ENCODE peak calls at places on chromosomes 11 and 22, in ten cellular contexts. O is endothelial cell of umbilical vein, Q is sigmoid colon, I is transverse colon, A is spleen, X is prostate gland, K is HCT116, Z is SK-N-SH, W is H1, U is breast epithelium. V is an unnamed sample.

GRCh38 chr22:49955581-49956417 is 4.8 kb upstream of the PIM3 start:
- DNase-seq in A (peak; percentile 75), O (no peak), X (no peak), W (no peak), U (no peak), I (peak; percentile 6), Q (peak; percentile 53), K (no peak), Z (no peak), V (no peak)

GRCh38 chr22:36467042-36467810 is 14.2 kb downstream of the TXN2 start:
- DNase-seq in Z (no peak), K (peak; percentile 46), U (no peak), I (no peak), O (no peak), W (no peak), Q (peak; percentile 89), X (no peak), A (no peak), V (no peak)

GRCh38 chr11:57324154-57324885 is 432 bp downstream of the TNKS1BP1 start:
- DNase-seq in O (peak; percentile 51), W (peak; percentile 83), K (no peak), X (peak; percentile 40), I (peak; percentile 49), A (peak; percentile 89), U (no peak), Q (peak; percentile 80), Z (peak; percentile 94), V (no peak)

GRCh38 chr11:35781342-35782171 is 119.0 kb downstream of the TRIM44 start:
- DNase-seq in Q (no peak), W (no peak), K (no peak), U (no peak), O (no peak), Z (no peak), X (no peak), I (no peak), A (no peak), V (no peak)

GRCh38 chr11:2526808-2527381 is 82.1 kb downstream of the KCNQ1 start:
- DNase-seq in O (no peak), Z (no peak), Q (peak; percentile 78), X (no peak), U (no peak), I (peak; percentile 87), A (peak; percentile 92), W (peak; percentile 60), K (no peak), V (no peak)

GRCh38 chr11:4211991-4212390 is 117.4 kb downstream of the RRM1 start:
- DNase-seq in A (no peak), Z (peak; percentile 38), W (peak; percentile 62), X (no peak), K (no peak), U (no peak), O (no peak), I (no peak), Q (no peak), V (no peak)

GRCh38 chr22:17783317-17783716 is 9.0 kb upstream of the BID start:
- DNase-seq in I (no peak), U (no peak), O (no peak), Q (no peak), A (no peak), K (no peak), W (no peak), X (no peak), Z (no peak), V (no peak)

GRCh38 chr22:23781065-23781464 is 5.7 kb upstream of the SMARCB1 start:
- DNase-seq in X (no peak), I (no peak), O (no peak), U (no peak), A (no peak), W (no peak), Q (no peak), K (no peak), Z (peak; percentile 43), V (no peak)

GRCh38 chr11:35632301-35632700 is 14.0 kb downstream of the FJX1 start:
- DNase-seq in I (no peak), X (no peak), U (no peak), W (no peak), Q (no peak), A (no peak), O (no peak), Z (no peak), K (no peak), V (no peak)

GRCh38 chr11:17471501-17471900 is 5.1 kb downstream of the ABCC8 start:
- DNase-seq in Z (no peak), X (no peak), Q (no peak), U (no peak), A (no peak), O (no peak), W (no peak), I (no peak), K (no peak), V (no peak)

GRCh38 chr11:125768256-125769046 is 10.2 kb downstream of the PATE2 start:
- DNase-seq in Z (no peak), O (no peak), W (no peak), K (no peak), U (no peak), X (no peak), I (no peak), Q (no peak), A (no peak), V (peak; percentile 70)

GRCh38 chr11:113385749-113386148 is 1.8 kb upstream of the ANKK1 start:
- DNase-seq in K (no peak), Q (no peak), I (no peak), A (no peak), O (no peak), Z (no peak), U (no peak), W (no peak), X (no peak), V (no peak)

GRCh38 chr22:22388055-22388454 is 120.5 kb downstream of the ZNF280B start:
- DNase-seq in Q (no peak), Z (no peak), O (no peak), W (no peak), A (no peak), K (no peak), I (no peak), X (no peak), U (no peak), V (no peak)

GRCh38 chr11:103927535-103927934 is 108.9 kb upstream of the DDI1 start:
- DNase-seq in W (no peak), K (no peak), Z (peak; percentile 11), X (no peak), Q (no peak), A (no peak), O (no peak), I (no peak), U (no peak), V (no peak)

GRCh38 chr11:66956689-66957290 is 1.4 kb downstream of the PC start:
- DNase-seq in O (no peak), W (no peak), Q (peak; percentile 70), K (no peak), Z (no peak), U (peak; percentile 56), I (no peak), A (no peak), X (no peak), V (no peak)

GRCh38 chr11:1238767-1239595 is 16.1 kb downstream of the MUC5B start:
- DNase-seq in O (no peak), X (peak; percentile 32), K (no peak), U (no peak), I (peak; percentile 66), Z (no peak), W (peak; percentile 71), A (no peak), Q (no peak), V (no peak)

GRCh38 chr11:12377824-12378593 is 638 bp downstream of the PARVA start:
- DNase-seq in K (peak; percentile 75), Z (peak; percentile 93), Q (peak; percentile 94), I (peak; percentile 86), U (peak; percentile 70), X (peak; percentile 58), W (peak; percentile 86), A (no peak), O (peak; percentile 69), V (peak; percentile 92)

GRCh38 chr11:87180743-87181142 is 143.0 kb downstream of the TMEM135 start:
- DNase-seq in Q (no peak), W (no peak), A (no peak), I (no peak), U (no peak), X (no peak), K (no peak), O (peak; percentile 30), Z (no peak), V (no peak)

GRCh38 chr11:19872526-19873135 is 160.0 kb downstream of the NAV2 start:
- DNase-seq in I (no peak), A (no peak), U (no peak), Q (no peak), Z (no peak), X (no peak), W (peak; percentile 72), K (no peak), O (no peak), V (no peak)

GRCh38 chr22:47615051-47615450 is 852.6 kb downstream of the TBC1D22A start:
- DNase-seq in U (no peak), K (no peak), Q (peak; percentile 53), O (no peak), X (no peak), W (no peak), I (no peak), A (peak; percentile 48), Z (no peak), V (no peak)
- H3K9me3 ChIP-seq in U (no peaks in the 10 kb centered on the region), K (no peaks in the 10 kb centered on the region), Q (no peaks in the 10 kb centered on the region), O (peaks cover 4% of the 10 kb centered on the region), X (no peaks in the 10 kb centered on the region), W (no peaks in the 10 kb centered on the region), I (no peaks in the 10 kb centered on the region), A (no peaks in the 10 kb centered on the region), Z (no peaks in the 10 kb centered on the region), V (peaks cover 6% of the 10 kb centered on the region)

GRCh38 chr11:63974259-63975143 is at the start of gene COX8A:
- DNase-seq in Z (peak; percentile 94), U (peak; percentile 99), X (peak; percentile 99), I (peak; percentile 98), Q (peak; percentile 100), W (peak; percentile 91), K (peak; percentile 100), O (peak; percentile 100), A (peak; percentile 96), V (peak; percentile 99)
- TF ChIP-seq POLR2AphosphoS5 in Z (peak; percentile 80), U (peak; percentile 96), X (peak; percentile 98), I (peak; percentile 92), Q (peak; percentile 93), W (peak; percentile 84), K (peak; percentile 95), O (peak; percentile 94), A (peak; percentile 91), V (peak; percentile 91)

GRCh38 chr22:43039800-43040199 is 24.9 kb upstream of the PACSIN2 start:
- DNase-seq in Q (no peak), O (no peak), U (no peak), W (no peak), Z (no peak), X (no peak), I (no peak), K (no peak), A (no peak), V (no peak)
- H3K9me3 ChIP-seq in Q (no peaks in the 10 kb centered on the region), O (no peaks in the 10 kb centered on the region), U (no peaks in the 10 kb centered on the region), W (no peaks in the 10 kb centered on the region), Z (no peaks in the 10 kb centered on the region), X (no peaks in the 10 kb centered on the region), I (no peaks in the 10 kb centered on the region), K (no peaks in the 10 kb centered on the region), A (no peaks in the 10 kb centered on the region), V (no peaks in the 10 kb centered on the region)

DNA sequence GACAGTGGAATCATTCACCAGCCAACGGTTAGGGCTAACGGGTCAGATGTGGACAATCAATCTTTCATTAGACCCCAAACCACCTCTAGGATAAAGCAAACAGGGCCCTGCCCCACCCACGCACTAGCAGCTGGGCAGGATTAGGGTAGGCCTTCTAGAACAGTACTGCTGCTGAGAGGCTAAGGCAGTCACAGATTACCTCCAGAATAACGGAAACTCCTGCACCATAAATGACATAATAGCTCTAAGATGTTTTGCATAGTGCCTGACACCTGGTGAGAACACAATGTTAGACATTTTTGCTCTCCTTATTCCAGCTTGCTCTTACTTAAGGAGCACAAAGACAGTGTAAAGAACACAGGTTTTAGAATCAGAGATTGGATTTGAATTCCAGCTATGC is 1.8 kb downstream of the SYTL2 start:
- DNase-seq in Z (no peak), W (no peak), U (no peak), K (no peak), I (no peak), Q (no peak), X (no peak), A (no peak), O (no peak), V (no peak)
- TF ChIP-seq POLR2AphosphoS5 in Z (no peak), W (no peak), U (no peak), K (no peak), I (peak; percentile 23), Q (no peak), X (no peak), A (no peak), O (no peak), V (no peak)

V was measured in esophagus muscularis mucosa.